ENCODE peak calls at places on chromosomes 5 and 9, in four cellular contexts. M is lower leg skin, F is GM12891, B is body of pancreas. G is an unnamed sample.

GRCh38 chr9:138050472-138051330 is 173.1 kb downstream of the CACNA1B start:
- DNase-seq in M (peak; percentile 82), F (no peak), B (no peak), G (no peak)

GRCh38 chr5:138803935-138804334 is 50.7 kb downstream of the CTNNA1 start:
- DNase-seq in M (no peak), F (no peak), B (no peak), G (no peak)

GRCh38 chr9:106708147-106708838 is 154.7 kb upstream of the ZNF462 start:
- DNase-seq in M (no peak), F (no peak), B (no peak), G (no peak)

GRCh38 chr5:9845185-9845584 is 215.0 kb upstream of the TAS2R1 start:
- DNase-seq in M (no peak), F (no peak), B (no peak), G (no peak)

GRCh38 chr5:173563246-173563645 is 53.2 kb downstream of the BOD1 start:
- DNase-seq in M (peak; percentile 40), F (no peak), B (no peak), G (no peak)

GRCh38 chr5:15785636-15786035 is 285.7 kb downstream of the FBXL7 start:
- DNase-seq in M (no peak), F (no peak), B (no peak), G (no peak)

GRCh38 chr9:21504894-21505293 is 22.8 kb upstream of the IFNE start:
- DNase-seq in M (no peak), F (no peak), B (no peak), G (no peak)

GRCh38 chr5:114184006-114184405 is 177.9 kb upstream of the KCNN2 start:
- DNase-seq in M (no peak), F (no peak), B (no peak), G (no peak)

GRCh38 chr5:68911840-68912690 is 181.7 kb upstream of the SLC30A5 start:
- DNase-seq in M (no peak), F (no peak), B (no peak), G (no peak)

GRCh38 chr9:38047301-38048251 is 21.5 kb downstream of the SHB start:
- DNase-seq in M (no peak), F (no peak), B (peak; percentile 84), G (no peak)

GRCh38 chr9:133954862-133955529 is 37.1 kb downstream of the VAV2 start:
- DNase-seq in M (no peak), F (no peak), B (no peak), G (no peak)

GRCh38 chr5:175797521-175798038 is 73.8 kb upstream of the CPLX2 start:
- DNase-seq in M (no peak), F (no peak), B (no peak), G (no peak)

GRCh38 chr5:56814963-56815656 is at the start of gene MAP3K1:
- DNase-seq in M (peak; percentile 96), F (peak; percentile 74), B (peak; percentile 93), G (peak; percentile 67)

GRCh38 chr5:106699198-106699597 is 971.5 kb downstream of the EFNA5 start:
- DNase-seq in M (no peak), F (no peak), B (no peak), G (no peak)

GRCh38 chr5:145403959-145404358 is 431.2 kb downstream of the PRELID2 start:
- DNase-seq in M (no peak), F (no peak), B (no peak), G (no peak)

GRCh38 chr5:15717002-15717401 is 217.0 kb downstream of the FBXL7 start:
- DNase-seq in M (no peak), F (no peak), B (no peak), G (no peak)

GRCh38 chr9:94967481-94967880 is 241.0 kb downstream of the AOPEP start:
- DNase-seq in M (no peak), F (no peak), B (peak; percentile 58), G (no peak)

GRCh38 chr9:94973491-94973941 is 247.0 kb downstream of the AOPEP start:
- DNase-seq in M (no peak), F (no peak), B (no peak), G (no peak)

GRCh38 chr9:94975480-94976452 is 249.3 kb downstream of the AOPEP start:
- DNase-seq in M (no peak), F (no peak), B (no peak), G (no peak)

GRCh38 chr9:94974154-94974860 is 247.8 kb downstream of the AOPEP start:
- DNase-seq in M (no peak), F (no peak), B (no peak), G (no peak)

DNA sequence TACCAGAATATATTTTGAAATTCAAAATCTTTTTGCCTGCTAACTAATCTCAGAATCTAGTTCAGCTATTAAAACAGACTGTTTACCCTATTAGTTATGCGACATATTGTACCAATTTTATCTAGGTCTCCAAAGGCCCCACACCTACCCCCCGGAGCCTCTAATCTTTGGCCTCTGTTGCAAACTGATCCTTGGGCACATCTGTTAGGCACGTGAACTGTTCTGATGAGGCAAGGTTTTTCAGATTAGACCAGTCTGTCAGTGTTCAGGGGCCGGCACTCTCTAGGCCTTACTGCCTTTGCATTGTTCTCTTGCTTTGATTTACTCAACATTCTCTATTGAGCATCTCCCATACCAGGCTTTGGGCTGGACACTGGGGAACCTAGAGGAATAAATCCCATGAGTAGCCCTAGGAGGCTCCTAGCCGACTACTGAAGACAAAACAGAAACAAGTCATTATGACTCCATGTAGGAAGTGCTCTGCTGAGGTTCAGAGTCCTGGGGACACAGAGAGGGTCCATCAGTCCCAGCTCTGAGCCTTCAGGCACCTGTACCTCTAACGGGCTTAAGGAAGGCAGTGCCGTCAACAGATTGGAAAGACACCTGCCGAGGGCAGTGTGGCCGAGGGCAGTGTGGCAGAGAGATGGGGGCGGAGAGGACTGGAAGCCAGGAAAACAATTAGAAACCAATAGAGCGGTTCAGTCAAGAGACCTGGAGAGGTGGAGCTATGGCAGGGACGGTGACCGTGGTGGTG is 245.1 kb downstream of the AOPEP start:
- DNase-seq in M (no peak), F (no peak), B (peak; percentile 54), G (no peak)
- TF ChIP-seq POLR2A in M (no peak), F (no peak), B (no peak), G (no peak)

GRCh38 chr5:170737591-170737990 is 45.9 kb upstream of the GABRP start:
- DNase-seq in M (no peak), F (no peak), B (no peak), G (no peak)
- TF ChIP-seq POLR2A in M (no peak), F (no peak), B (no peak), G (no peak)

GRCh38 chr9:70419546-70420266 is 5.2 kb upstream of the KLF9 start:
- DNase-seq in M (peak; percentile 99), F (peak; percentile 61), B (peak; percentile 98), G (peak; percentile 46)

GRCh38 chr9:70420267-70421019 is 6.0 kb upstream of the KLF9 start:
- DNase-seq in M (peak; percentile 99), F (no peak), B (peak; percentile 97), G (peak; percentile 49)

GRCh38 chr9:70421020-70421271 is 6.5 kb upstream of the KLF9 start:
- DNase-seq in M (no peak), F (no peak), B (no peak), G (no peak)

GRCh38 chr9:70421272-70422180 is 7.1 kb upstream of the KLF9 start:
- DNase-seq in M (no peak), F (no peak), B (no peak), G (no peak)

DNA sequence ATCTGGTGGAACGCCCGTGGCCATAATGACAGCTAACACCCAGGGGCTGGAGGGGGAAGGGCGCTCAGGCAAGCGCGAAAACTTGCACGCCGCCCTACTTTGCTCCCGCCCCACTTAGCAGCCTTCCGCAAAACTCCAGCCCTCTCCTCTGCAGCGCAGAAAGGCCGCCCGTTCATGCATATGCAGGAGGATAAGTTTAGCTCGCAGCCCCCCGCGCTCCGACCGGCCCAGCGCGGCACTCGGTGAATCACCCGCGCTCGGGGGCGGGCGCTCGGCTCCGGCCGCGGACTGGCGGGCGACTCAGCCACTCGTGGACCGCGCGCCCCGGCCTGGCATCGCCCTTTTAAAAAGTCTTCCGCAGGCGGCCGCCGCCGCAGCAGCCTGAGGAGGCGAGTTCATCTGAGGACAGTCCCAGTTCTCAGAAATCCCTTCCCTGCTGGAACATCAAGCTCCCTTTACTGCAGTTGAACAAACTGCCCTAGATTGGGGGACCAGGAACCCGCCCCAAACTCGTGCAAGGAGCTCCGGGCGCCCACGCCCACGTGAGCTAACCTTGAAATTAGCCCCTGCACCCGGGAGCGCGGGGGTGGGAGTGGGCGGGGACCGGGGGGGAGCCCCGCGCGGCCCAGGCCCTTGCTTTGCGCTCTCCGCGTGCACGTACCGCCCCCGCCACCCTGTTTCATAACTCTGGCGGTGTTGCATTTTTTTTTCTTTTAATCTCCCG is 4.5 kb upstream of the KLF9 start:
- DNase-seq in M (peak; percentile 99), F (peak; percentile 70), B (peak; percentile 96), G (peak; percentile 68)
- TF ChIP-seq POLR2A in M (peak; percentile 63), F (no peak), B (no peak), G (no peak)

GRCh38 chr9:72356019-72356653 is 8.9 kb downstream of the ZFAND5 start:
- DNase-seq in M (no peak), F (no peak), B (no peak), G (no peak)

GRCh38 chr9:72352911-72353388 is 12.1 kb downstream of the ZFAND5 start:
- DNase-seq in M (no peak), F (no peak), B (no peak), G (no peak)

GRCh38 chr9:72355153-72355552 is 9.9 kb downstream of the ZFAND5 start:
- DNase-seq in M (no peak), F (no peak), B (no peak), G (no peak)

GRCh38 chr9:72353455-72354116 is 11.4 kb downstream of the ZFAND5 start:
- DNase-seq in M (no peak), F (no peak), B (no peak), G (no peak)

DNA sequence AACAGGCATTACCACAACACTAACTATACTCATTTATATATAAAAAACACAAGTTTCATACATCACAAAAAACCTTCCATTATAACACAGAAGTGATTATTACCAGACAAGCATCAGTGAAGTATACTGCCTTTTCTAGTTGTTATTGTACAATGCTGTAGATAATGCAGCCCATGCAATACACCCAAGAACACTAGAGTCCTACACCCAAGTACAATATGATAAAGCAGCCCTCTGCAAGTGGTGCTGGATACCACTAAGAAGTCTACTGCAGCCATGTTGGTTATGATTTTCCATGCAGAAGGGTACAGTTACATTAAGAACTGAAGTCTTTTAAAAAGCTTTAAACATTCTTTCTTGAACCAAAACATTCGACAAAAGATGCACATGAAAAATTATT is 10.3 kb downstream of the ZFAND5 start:
- DNase-seq in M (no peak), F (no peak), B (no peak), G (no peak)
- TF ChIP-seq POLR2A in M (no peak), F (no peak), B (peak; percentile 5), G (peak; percentile 63)

GRCh38 chr5:134226441-134227192 is 744 bp upstream of the PPP2CA start:
- DNase-seq in M (no peak), F (peak; percentile 38), B (no peak), G (peak; percentile 38)
- TF ChIP-seq POLR2A in M (no peak), F (peak; percentile 76), B (peak; percentile 97), G (no peak)

DNA sequence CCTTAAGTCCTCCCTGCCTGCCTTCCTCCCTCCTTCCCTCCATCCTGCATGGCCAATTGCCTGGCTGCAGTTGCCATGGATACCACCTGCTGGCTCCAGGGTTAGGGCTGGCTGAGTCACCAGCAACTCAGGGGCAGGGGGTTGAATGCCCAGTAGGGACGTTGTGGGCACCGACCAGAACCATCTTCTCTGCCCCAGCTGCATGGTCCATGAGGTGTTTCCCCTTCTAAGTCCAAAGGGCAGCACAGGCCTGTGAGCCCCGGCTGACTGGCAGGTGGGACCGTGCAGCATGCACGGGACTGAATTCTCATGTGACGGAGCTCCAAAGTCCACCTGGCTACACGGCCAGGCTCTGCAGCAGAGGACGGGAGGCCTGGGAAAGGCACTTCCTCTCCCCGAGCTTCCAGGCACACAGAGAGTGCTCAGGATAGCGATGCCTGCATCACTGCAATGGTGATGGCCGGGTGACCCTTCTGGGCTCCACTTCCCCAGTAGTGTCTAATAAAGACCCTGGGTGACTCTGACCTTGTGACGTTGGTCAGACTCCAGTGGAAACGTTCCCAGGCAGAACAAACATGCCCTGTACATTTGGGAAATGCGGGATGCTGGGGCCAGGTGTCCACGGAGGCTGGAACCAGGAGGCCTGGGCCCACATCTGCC is 5.7 kb downstream of the ASS1 start:
- DNase-seq in M (no peak), F (no peak), B (peak; percentile 74), G (no peak)
- TF ChIP-seq POLR2A in M (no peak), F (no peak), B (no peak), G (no peak)

G was measured in GM12892.